ENCODE peak calls at places on chromosomes 7 and 10, in six cellular contexts. One of them, this sample, is unnamed.

GRCh38 chr7:55550010-55550409 is 22.3 kb downstream of the VOPP1 start:
- DNase-seq in endothelial cell of umbilical vein: peak
- DNase-seq in K562: no peak
- DNase-seq in GM12878: no peak
- DNase-seq in A549: no peak
- DNase-seq in HepG2: no peak
- DNase-seq in this sample: no peak

GRCh38 chr7:149422065-149422913 is 38.6 kb downstream of the ZNF777 start:
- DNase-seq in GM12878: peak
- DNase-seq in endothelial cell of umbilical vein: peak
- DNase-seq in HepG2: peak
- DNase-seq in A549: peak
- DNase-seq in K562: peak
- DNase-seq in this sample: peak

GRCh38 chr7:26413007-26413691 is 121.5 kb downstream of the SNX10 start:
- DNase-seq in HepG2: no peak
- DNase-seq in K562: no peak
- DNase-seq in GM12878: no peak
- DNase-seq in A549: no peak
- DNase-seq in endothelial cell of umbilical vein: peak
- DNase-seq in this sample: no peak

GRCh38 chr10:89554433-89554832 is 19.0 kb upstream of the SLC16A12 start:
- DNase-seq in A549: no peak
- DNase-seq in GM12878: no peak
- DNase-seq in endothelial cell of umbilical vein: no peak
- DNase-seq in K562: no peak
- DNase-seq in HepG2: no peak
- DNase-seq in this sample: no peak

GRCh38 chr7:47819054-47819920 is 129.0 kb downstream of the PKD1L1 start:
- DNase-seq in GM12878: peak
- DNase-seq in A549: peak
- DNase-seq in K562: peak
- DNase-seq in endothelial cell of umbilical vein: peak
- DNase-seq in HepG2: peak
- DNase-seq in this sample: peak

GRCh38 chr10:20839141-20839540 is 58.0 kb downstream of the NEBL start:
- DNase-seq in A549: no peak
- DNase-seq in K562: no peak
- DNase-seq in endothelial cell of umbilical vein: no peak
- DNase-seq in GM12878: no peak
- DNase-seq in HepG2: no peak
- DNase-seq in this sample: no peak

GRCh38 chr7:917255-918117 is 37.0 kb downstream of the ADAP1 start:
- DNase-seq in K562: no peak
- DNase-seq in A549: no peak
- DNase-seq in GM12878: no peak
- DNase-seq in HepG2: no peak
- DNase-seq in endothelial cell of umbilical vein: no peak
- DNase-seq in this sample: no peak

GRCh38 chr7:45863715-45864114 is 9.2 kb downstream of the CCDC201 start:
- DNase-seq in K562: peak
- DNase-seq in GM12878: no peak
- DNase-seq in HepG2: peak
- DNase-seq in A549: no peak
- DNase-seq in endothelial cell of umbilical vein: no peak
- DNase-seq in this sample: peak

GRCh38 chr10:95096143-95096542 is 26.8 kb upstream of the CYP2C8 start:
- DNase-seq in K562: no peak
- DNase-seq in GM12878: no peak
- DNase-seq in A549: no peak
- DNase-seq in HepG2: no peak
- DNase-seq in endothelial cell of umbilical vein: no peak
- DNase-seq in this sample: no peak

GRCh38 chr7:135207739-135208416 is 3.4 kb downstream of the WDR91 start:
- DNase-seq in K562: no peak
- DNase-seq in A549: no peak
- DNase-seq in HepG2: peak
- DNase-seq in endothelial cell of umbilical vein: no peak
- DNase-seq in GM12878: no peak
- DNase-seq in this sample: no peak

GRCh38 chr7:135208417-135208793 is 2.9 kb downstream of the WDR91 start:
- DNase-seq in GM12878: no peak
- DNase-seq in K562: peak
- DNase-seq in endothelial cell of umbilical vein: no peak
- DNase-seq in A549: no peak
- DNase-seq in HepG2: no peak
- DNase-seq in this sample: no peak

GRCh38 chr7:135205850-135206249 is 5.5 kb downstream of the WDR91 start:
- DNase-seq in endothelial cell of umbilical vein: no peak
- DNase-seq in HepG2: no peak
- DNase-seq in A549: no peak
- DNase-seq in GM12878: no peak
- DNase-seq in K562: no peak
- DNase-seq in this sample: no peak

GRCh38 chr7:135209225-135209834 is 2.0 kb downstream of the WDR91 start:
- DNase-seq in GM12878: no peak
- DNase-seq in A549: no peak
- DNase-seq in HepG2: no peak
- DNase-seq in endothelial cell of umbilical vein: no peak
- DNase-seq in K562: no peak
- DNase-seq in this sample: no peak

DNA sequence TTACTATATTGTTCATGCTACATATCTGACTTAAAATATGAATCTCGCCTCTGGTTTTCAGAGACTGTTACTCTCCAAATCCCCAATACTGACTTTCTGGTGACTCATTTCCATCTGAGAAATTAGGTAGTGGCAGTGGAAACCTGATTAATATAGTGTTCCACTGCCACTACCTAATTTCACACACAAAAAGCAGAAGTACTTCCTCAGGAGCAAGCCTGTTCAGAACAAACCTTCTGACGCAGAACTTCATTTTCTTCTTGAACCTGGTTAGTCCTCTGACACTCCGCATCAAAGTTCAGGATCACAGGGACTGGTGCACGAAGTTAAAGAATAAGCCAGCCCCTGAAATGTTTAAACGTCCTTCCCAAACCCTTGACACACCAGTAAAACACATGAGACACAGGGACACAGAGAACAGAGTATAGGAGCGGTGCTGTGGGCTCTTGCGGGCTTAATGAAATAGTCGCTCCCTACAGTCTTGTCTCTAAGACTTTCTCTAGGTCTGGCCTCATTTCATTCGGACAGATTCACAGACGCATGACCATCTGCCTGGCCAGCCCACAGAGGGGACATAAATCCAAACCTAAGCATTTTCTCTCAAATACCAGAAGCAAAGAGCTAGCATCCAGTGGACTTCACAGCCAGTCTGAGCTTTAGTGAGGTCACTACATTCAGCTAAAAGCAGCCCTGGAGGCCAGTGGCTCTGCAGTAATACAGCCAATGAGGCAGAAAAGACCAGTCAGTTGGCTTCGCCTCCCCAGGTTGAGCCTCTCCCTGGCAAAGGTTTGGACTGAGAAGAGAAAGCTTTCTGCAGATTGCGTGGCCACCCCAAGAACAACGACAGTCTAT is 4.2 kb downstream of the WDR91 start:
- DNase-seq in HepG2: no peak
- DNase-seq in GM12878: peak
- DNase-seq in endothelial cell of umbilical vein: no peak
- DNase-seq in K562: no peak
- DNase-seq in A549: no peak
- DNase-seq in this sample: peak
- TF ChIP-seq MAX in HepG2: no peak
- TF ChIP-seq MAX in GM12878: no peak
- TF ChIP-seq MAX in endothelial cell of umbilical vein: no peak
- TF ChIP-seq MAX in K562: no peak
- TF ChIP-seq MAX in A549: no peak
- TF ChIP-seq MAX in this sample: no peak

GRCh38 chr7:44282601-44283171 is 42.7 kb downstream of the CAMK2B start:
- DNase-seq in GM12878: no peak
- DNase-seq in HepG2: no peak
- DNase-seq in K562: no peak
- DNase-seq in endothelial cell of umbilical vein: no peak
- DNase-seq in A549: no peak
- DNase-seq in this sample: no peak
- TF ChIP-seq MYC in GM12878: no peak
- TF ChIP-seq MYC in HepG2: no peak
- TF ChIP-seq MYC in K562: no peak
- TF ChIP-seq MYC in endothelial cell of umbilical vein: no peak
- TF ChIP-seq MYC in A549: no peak
- TF ChIP-seq MYC in this sample: no peak

DNA sequence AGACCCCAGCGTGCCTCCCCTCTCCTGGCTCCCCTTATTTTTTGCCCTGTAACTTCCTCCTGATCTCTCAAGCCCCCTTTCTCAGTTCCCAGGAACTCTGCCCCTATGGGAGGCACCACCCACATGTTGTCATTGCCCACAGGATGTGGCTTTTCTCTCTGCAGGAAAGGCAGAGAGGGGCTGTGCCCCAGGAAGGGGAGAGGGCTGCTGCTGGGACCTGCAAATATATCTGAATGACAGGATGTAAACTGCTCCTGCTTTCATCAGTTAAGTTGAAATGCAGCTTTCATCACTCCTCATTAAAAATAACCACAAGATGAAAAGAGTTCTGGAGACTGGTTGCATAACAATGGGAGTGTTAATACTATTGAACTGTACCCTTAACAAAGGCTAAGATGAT is 103.3 kb downstream of the CLEC2L start:
- DNase-seq in HepG2: no peak
- DNase-seq in K562: no peak
- DNase-seq in endothelial cell of umbilical vein: no peak
- DNase-seq in A549: no peak
- DNase-seq in GM12878: no peak
- DNase-seq in this sample: peak
- TF ChIP-seq MAX in HepG2: no peak
- TF ChIP-seq MAX in K562: no peak
- TF ChIP-seq MAX in endothelial cell of umbilical vein: no peak
- TF ChIP-seq MAX in A549: no peak
- TF ChIP-seq MAX in GM12878: no peak
- TF ChIP-seq MAX in this sample: peak

GRCh38 chr7:137690635-137691034 is 156.1 kb downstream of the DGKI start:
- DNase-seq in endothelial cell of umbilical vein: no peak
- DNase-seq in K562: no peak
- DNase-seq in GM12878: no peak
- DNase-seq in A549: no peak
- DNase-seq in HepG2: no peak
- DNase-seq in this sample: no peak

GRCh38 chr7:137691566-137691965 is 155.2 kb downstream of the DGKI start:
- DNase-seq in HepG2: no peak
- DNase-seq in K562: no peak
- DNase-seq in endothelial cell of umbilical vein: no peak
- DNase-seq in A549: no peak
- DNase-seq in GM12878: no peak
- DNase-seq in this sample: peak

GRCh38 chr7:137694405-137694804 is 152.4 kb downstream of the DGKI start:
- DNase-seq in GM12878: peak
- DNase-seq in A549: no peak
- DNase-seq in endothelial cell of umbilical vein: no peak
- DNase-seq in HepG2: no peak
- DNase-seq in K562: no peak
- DNase-seq in this sample: peak

GRCh38 chr7:137689761-137690160 is 157.0 kb downstream of the DGKI start:
- DNase-seq in GM12878: no peak
- DNase-seq in HepG2: no peak
- DNase-seq in endothelial cell of umbilical vein: peak
- DNase-seq in K562: no peak
- DNase-seq in A549: no peak
- DNase-seq in this sample: no peak

DNA sequence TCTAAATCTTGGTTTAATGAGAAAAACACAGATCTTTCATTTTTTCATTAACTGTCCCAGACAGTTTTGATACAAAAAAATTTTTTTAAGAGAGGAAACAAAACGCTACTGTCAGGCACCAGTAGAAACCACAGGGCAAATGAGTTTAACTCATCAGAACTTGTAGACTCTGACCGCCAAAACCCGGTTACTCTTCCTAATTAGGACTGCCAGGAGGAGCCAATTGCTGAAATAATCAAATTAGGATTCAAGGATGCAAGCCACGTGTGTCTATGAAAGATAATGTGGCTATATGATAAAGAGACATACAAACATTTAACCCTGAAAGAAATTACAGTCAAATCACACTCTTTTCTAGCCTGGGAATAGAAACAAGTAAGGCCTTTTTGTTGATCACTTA is 154.4 kb downstream of the DGKI start:
- DNase-seq in K562: no peak
- DNase-seq in HepG2: no peak
- DNase-seq in GM12878: no peak
- DNase-seq in A549: no peak
- DNase-seq in endothelial cell of umbilical vein: no peak
- DNase-seq in this sample: no peak
- TF ChIP-seq MYC in K562: no peak
- TF ChIP-seq MYC in HepG2: no peak
- TF ChIP-seq MYC in GM12878: no peak
- TF ChIP-seq MYC in A549: no peak
- TF ChIP-seq MYC in endothelial cell of umbilical vein: no peak
- TF ChIP-seq MYC in this sample: no peak

DNA sequence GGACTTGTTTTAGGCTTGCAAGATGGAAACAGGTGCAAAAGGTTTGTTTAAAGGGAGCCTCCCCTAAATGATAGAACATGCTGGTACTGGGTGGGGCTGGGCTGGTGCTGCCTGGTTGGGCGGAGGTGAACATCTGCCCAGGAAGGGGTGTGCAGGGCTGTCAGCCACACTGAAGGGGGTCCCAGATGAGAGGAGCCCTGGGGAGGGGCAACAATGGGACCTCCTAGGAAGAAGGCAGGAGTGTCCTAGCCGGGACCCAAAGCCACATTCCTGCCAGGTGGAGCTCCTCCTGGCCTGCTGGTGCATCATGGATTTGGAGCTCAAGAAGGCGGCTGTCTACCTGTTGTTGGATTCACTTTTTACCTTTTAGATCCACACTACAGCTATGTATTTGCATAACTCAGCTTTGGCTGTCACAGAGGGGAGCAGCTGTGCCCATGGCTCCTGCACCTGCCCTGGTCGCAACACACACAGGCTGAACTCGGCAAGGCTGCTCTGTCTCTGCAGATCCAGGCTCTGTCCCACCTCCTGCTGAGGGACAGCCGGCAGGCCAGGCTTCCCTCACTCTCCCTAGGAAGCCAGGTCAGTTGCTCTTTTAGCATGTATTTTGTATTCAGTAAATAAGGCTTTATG is 59.9 kb downstream of the ADARB2 start:
- DNase-seq in K562: no peak
- DNase-seq in HepG2: no peak
- DNase-seq in GM12878: no peak
- DNase-seq in endothelial cell of umbilical vein: no peak
- DNase-seq in A549: no peak
- DNase-seq in this sample: no peak
- TF ChIP-seq MAX in K562: no peak
- TF ChIP-seq MAX in HepG2: no peak
- TF ChIP-seq MAX in GM12878: no peak
- TF ChIP-seq MAX in endothelial cell of umbilical vein: no peak
- TF ChIP-seq MAX in A549: no peak
- TF ChIP-seq MAX in this sample: no peak